ENCODE peak calls at places on chromosome 3, in ten cellular contexts. K is GM23248; E is thyroid gland; V is kidney; D is GM23338; P is A673; H is body of pancreas; S is CD8-positive, alpha-beta T cell; I is gastrocnemius medialis; U is upper lobe of right lung. Q is an unnamed sample. For H3K4me1, the result is how much of the 10 kb centered on the place peaks cover.

GRCh38 chr3:25962255-25962654 is 172.4 kb downstream of the OXSM start:
- DNase-seq in E (no peak), V (no peak), H (no peak), P (no peak), D (peak), I (no peak), K (no peak), S (no peak), U (no peak), Q (no peak)

GRCh38 chr3:197137741-197138140 is 108.1 kb upstream of the MELTF start:
- DNase-seq in E (no peak), I (no peak), V (no peak), P (no peak), K (no peak), H (peak), S (no peak), D (no peak), U (no peak), Q (peak)

GRCh38 chr3:249587-250262 is 53.2 kb downstream of the CHL1 start:
- DNase-seq in E (no peak), V (no peak), D (no peak), U (no peak), S (no peak), P (no peak), I (no peak), K (no peak), H (no peak), Q (no peak)

GRCh38 chr3:126049289-126050049 is 34.5 kb downstream of the SLC41A3 start:
- DNase-seq in I (no peak), P (no peak), U (no peak), E (no peak), V (no peak), D (no peak), S (no peak), K (no peak), H (no peak), Q (no peak)

GRCh38 chr3:53747559-53747958 is 98.7 kb downstream of the CHDH start:
- DNase-seq in K (no peak), H (no peak), I (no peak), D (no peak), P (no peak), E (no peak), V (no peak), S (no peak), U (no peak), Q (no peak)

GRCh38 chr3:38534180-38534579 is 38.0 kb downstream of the EXOG start:
- DNase-seq in V (no peak), S (no peak), H (no peak), K (no peak), U (no peak), I (no peak), P (no peak), E (no peak), D (no peak), Q (no peak)

GRCh38 chr3:47666118-47666517 is 87.5 kb upstream of the CSPG5 start:
- DNase-seq in S (no peak), I (no peak), D (no peak), E (no peak), K (no peak), H (no peak), P (no peak), U (no peak), V (no peak), Q (no peak)

GRCh38 chr3:62159693-62160092 is 213.7 kb downstream of the FEZF2 start:
- DNase-seq in D (no peak), U (no peak), V (peak), S (no peak), K (peak), E (peak), I (peak), P (no peak), H (peak), Q (peak)

GRCh38 chr3:9248232-9249191 is 934 bp downstream of the SRGAP3 start:
- DNase-seq in E (peak), K (peak), H (no peak), S (no peak), D (no peak), V (peak), I (peak), U (no peak), P (no peak), Q (no peak)

GRCh38 chr3:119401502-119402440 is 61.6 kb downstream of the TMEM39A start:
- DNase-seq in U (no peak), E (no peak), H (no peak), V (no peak), S (no peak), D (peak), I (no peak), P (no peak), K (no peak), Q (no peak)

GRCh38 chr3:155321418-155321817 is 27.9 kb upstream of the STRIT1 start:
- DNase-seq in S (no peak), P (no peak), V (no peak), D (no peak), K (no peak), U (no peak), I (no peak), H (no peak), E (no peak), Q (no peak)

GRCh38 chr3:19046440-19046839 is 101.9 kb upstream of the KCNH8 start:
- DNase-seq in S (no peak), V (no peak), D (peak), P (no peak), I (no peak), E (no peak), U (no peak), K (no peak), H (no peak), Q (no peak)

GRCh38 chr3:55647675-55648074 is 160.6 kb upstream of the WNT5A start:
- DNase-seq in U (no peak), P (no peak), H (no peak), D (peak), V (peak), I (no peak), S (no peak), K (no peak), E (no peak), Q (no peak)

GRCh38 chr3:170322501-170323328 is 34.8 kb upstream of the SKIL start:
- DNase-seq in H (no peak), K (no peak), V (no peak), S (no peak), P (no peak), U (no peak), E (no peak), D (no peak), I (no peak), Q (no peak)

GRCh38 chr3:187852842-187853727 is 107.8 kb upstream of the BCL6 start:
- DNase-seq in S (no peak), H (no peak), P (no peak), E (no peak), U (no peak), K (peak), D (no peak), I (no peak), V (no peak), Q (no peak)

GRCh38 chr3:71486831-71487230 is 96.7 kb downstream of the FOXP1 start:
- DNase-seq in E (no peak), K (no peak), H (no peak), V (no peak), I (no peak), P (no peak), S (no peak), U (no peak), D (no peak), Q (no peak)

GRCh38 chr3:15858547-15859506 is 61.0 kb upstream of the ANKRD28 start:
- DNase-seq in P (peak), S (peak), K (peak), D (peak), V (peak), E (peak), I (peak), U (peak), H (peak), Q (peak)

GRCh38 chr3:171661484-171661883 is 148.8 kb downstream of the PLD1 start:
- DNase-seq in K (no peak), U (no peak), I (no peak), D (no peak), V (no peak), E (no peak), P (no peak), S (no peak), H (no peak), Q (no peak)

GRCh38 chr3:122642935-122643334 is 37.7 kb upstream of the PARP14 start:
- DNase-seq in E (no peak), H (no peak), V (no peak), D (no peak), K (no peak), P (no peak), S (no peak), I (no peak), U (no peak), Q (no peak)

GRCh38 chr3:12558706-12559105 is 1.8 kb downstream of the MKRN2 start:
- DNase-seq in H (no peak), U (no peak), E (no peak), P (no peak), S (no peak), K (no peak), I (no peak), D (no peak), V (no peak), Q (no peak)

GRCh38 chr3:12557472-12558105 is 702 bp downstream of the MKRN2 start:
- DNase-seq in V (no peak), E (no peak), H (no peak), I (no peak), P (peak), U (no peak), K (peak), D (no peak), S (no peak), Q (no peak)

GRCh38 chr3:12560505-12561188 is 3.8 kb downstream of the MKRN2 start:
- DNase-seq in E (no peak), U (no peak), V (no peak), P (no peak), H (no peak), S (no peak), D (no peak), I (no peak), K (no peak), Q (no peak)

GRCh38 chr3:12561397-12561796 is 4.5 kb downstream of the MKRN2 start:
- DNase-seq in E (no peak), U (no peak), P (no peak), V (no peak), K (no peak), D (no peak), I (no peak), S (no peak), H (no peak), Q (no peak)

DNA sequence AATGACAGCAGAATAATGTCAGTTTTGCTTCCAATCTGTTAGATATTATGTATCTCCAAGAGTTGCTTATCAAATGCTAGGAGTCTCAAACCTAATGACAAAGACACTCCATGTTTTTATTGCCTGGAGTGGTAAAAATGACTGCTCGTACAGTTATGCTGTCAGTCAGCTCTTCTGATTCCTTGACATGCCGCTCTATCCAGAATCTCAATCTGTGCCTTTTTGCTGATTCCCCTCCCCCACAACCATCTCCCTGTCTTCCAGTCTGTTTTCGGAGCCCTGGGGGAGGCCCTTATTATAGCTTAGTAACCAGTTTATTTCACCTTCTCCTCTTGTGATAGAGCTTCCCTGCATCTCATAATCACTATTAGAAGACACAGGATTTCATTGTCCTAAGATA is 2.6 kb downstream of the MKRN2 start:
- DNase-seq in K (no peak), P (no peak), I (no peak), U (no peak), E (no peak), S (no peak), V (no peak), H (no peak), D (no peak), Q (no peak)
- H3K4me1 ChIP-seq in K (under half), P (under half), I (half or more), U (under half), E (under half), S (under half), V (under half), H (half or more), D (under half), Q (under half)

GRCh38 chr3:150736316-150736719 is 26.7 kb downstream of the SIAH2 start:
- DNase-seq in U (no peak), D (peak), S (no peak), P (no peak), H (no peak), E (no peak), K (no peak), I (no peak), V (no peak), Q (no peak)
- H3K27ac ChIP-seq in U (no peak), D (no peak), S (no peak), P (no peak), H (no peak), E (no peak), K (no peak), I (no peak), V (no peak), Q (no peak)

GRCh38 chr3:35529337-35529736 is 110.0 kb upstream of the ARPP21 start:
- DNase-seq in E (no peak), D (no peak), K (no peak), I (no peak), V (no peak), P (no peak), S (no peak), U (no peak), H (no peak), Q (no peak)
- H3K4me1 ChIP-seq in E (under half), D (under half), K (under half), I (under half), V (under half), P (under half), S (under half), U (under half), H (under half), Q (under half)

GRCh38 chr3:11641316-11641682 is 2.4 kb downstream of the VGLL4 start:
- DNase-seq in H (no peak), E (no peak), I (no peak), U (no peak), K (peak), P (no peak), D (no peak), S (no peak), V (no peak), Q (no peak)
- H3K27ac ChIP-seq in H (peak), E (peak), I (peak), U (peak), K (peak), P (peak), D (no peak), S (peak), V (peak), Q (peak)